ENCODE peak calls at places on chromosomes 12 and 14, in six cellular contexts. O, I, P, Q, E and X are unnamed samples.

GRCh38 chr14:96631030-96631429 is 128.8 kb downstream of the PAPOLA start:
- DNase-seq in O (no peak), I (no peak), P (no peak), Q (no peak), E (no peak), X (no peak)

GRCh38 chr12:116881867-116882507 is 746 bp upstream of the HRK start:
- DNase-seq in O (no peak), I (no peak), P (no peak), Q (no peak), E (no peak), X (no peak)

GRCh38 chr12:3432176-3432742 is 58.7 kb upstream of the PRMT8 start:
- DNase-seq in O (no peak), I (no peak), P (no peak), Q (no peak), E (no peak), X (peak; percentile 28)

GRCh38 chr12:76311796-76312195 is 36.4 kb downstream of the BBS10 start:
- DNase-seq in O (no peak), I (peak; percentile 32), P (peak; percentile 43), Q (no peak), E (no peak), X (no peak)

GRCh38 chr14:70952485-70952884 is 45.2 kb downstream of the PCNX1 start:
- DNase-seq in O (no peak), I (no peak), P (no peak), Q (no peak), E (no peak), X (no peak)

GRCh38 chr12:108825205-108825950 is 32.0 kb downstream of the SSH1 start:
- DNase-seq in O (no peak), I (peak; percentile 45), P (no peak), Q (no peak), E (no peak), X (no peak)

GRCh38 chr12:45655186-45655585 is 74.3 kb upstream of the ARID2 start:
- DNase-seq in O (peak; percentile 35), I (no peak), P (peak; percentile 52), Q (no peak), E (no peak), X (no peak)

GRCh38 chr12:117312770-117313169 is 48.7 kb downstream of the NOS1 start:
- DNase-seq in O (no peak), I (no peak), P (no peak), Q (no peak), E (no peak), X (no peak)

GRCh38 chr12:88753074-88753473 is 172.8 kb upstream of the KITLG start:
- DNase-seq in O (peak; percentile 11), I (no peak), P (no peak), Q (no peak), E (no peak), X (no peak)

GRCh38 chr12:18387706-18388105 is 126.4 kb downstream of the PIK3C2G start:
- DNase-seq in O (no peak), I (no peak), P (no peak), Q (no peak), E (no peak), X (no peak)